ENCODE peak calls at places on chromosomes 7 and 10, in five cellular contexts. T is astrocyte of the spinal cord, Y is cardiac muscle cell, H is pancreas, Q is fibroblast of lung. G is an unnamed sample.

GRCh38 chr10:22251751-22252285 is 34.0 kb upstream of the EBLN1 start:
- DNase-seq in Q (peak; percentile 59), Y (peak; percentile 30), H (peak; percentile 27), T (peak; percentile 66), G (no peak)

GRCh38 chr7:74507538-74508319 is 54.0 kb downstream of the GTF2IRD1 start:
- DNase-seq in H (no peak), Y (no peak), T (no peak), Q (no peak), G (no peak)

GRCh38 chr10:47051741-47052238 is 140.6 kb downstream of the PTPN20 start:
- DNase-seq in Y (no peak), Q (no peak), T (no peak), H (no peak), G (no peak)

GRCh38 chr10:11782793-11783557 is 40.2 kb upstream of the PROSER2 start:
- DNase-seq in Q (peak; percentile 70), H (no peak), T (peak; percentile 71), Y (peak; percentile 77), G (peak; percentile 23)

GRCh38 chr10:97805096-97805879 is 33.5 kb upstream of the SFRP5 start:
- DNase-seq in T (no peak), Q (no peak), Y (no peak), H (no peak), G (no peak)

GRCh38 chr10:84329094-84329611 is 764 bp downstream of the CCSER2 start:
- DNase-seq in Y (peak; percentile 32), T (peak; percentile 63), Q (peak; percentile 51), H (no peak), G (no peak)

GRCh38 chr7:43700059-43700501 is 29.2 kb downstream of the COA1 start:
- DNase-seq in T (peak; percentile 82), Q (peak; percentile 89), H (no peak), Y (peak; percentile 50), G (peak; percentile 19)

GRCh38 chr10:52213511-52213831 is 100.6 kb upstream of the DKK1 start:
- DNase-seq in T (peak; percentile 42), Y (peak; percentile 26), H (peak; percentile 23), Q (peak; percentile 61), G (no peak)

GRCh38 chr10:95290446-95290800 is 380 bp downstream of the PDLIM1 start:
- DNase-seq in Q (no peak), Y (peak; percentile 47), H (no peak), T (no peak), G (no peak)

GRCh38 chr10:131942455-131942854 is 39.3 kb downstream of the BNIP3 start:
- DNase-seq in H (peak; percentile 3), Q (no peak), T (no peak), Y (no peak), G (no peak)

GRCh38 chr10:22137542-22137941 is 80.3 kb downstream of the EBLN1 start:
- DNase-seq in H (no peak), Y (no peak), Q (no peak), T (no peak), G (no peak)

GRCh38 chr7:133479456-133480097 is 226.7 kb downstream of the EXOC4 start:
- DNase-seq in Q (no peak), Y (no peak), H (no peak), T (no peak), G (no peak)

GRCh38 chr7:47370461-47371042 is 211.4 kb downstream of the TNS3 start:
- DNase-seq in Q (no peak), H (no peak), Y (no peak), T (no peak), G (no peak)

GRCh38 chr7:80833289-80834104 is 85.4 kb downstream of the SEMA3C start:
- DNase-seq in Y (no peak), Q (peak; percentile 48), H (no peak), T (peak; percentile 84), G (no peak)

GRCh38 chr10:96309631-96310358 is 5.6 kb downstream of the DNTT start:
- DNase-seq in H (no peak), T (no peak), Q (no peak), Y (no peak), G (no peak)

GRCh38 chr7:144085978-144086377 is at the start of gene OR2A12:
- DNase-seq in T (no peak), Q (no peak), Y (no peak), H (no peak), G (no peak)

GRCh38 chr10:71970331-71970730 is 6.1 kb downstream of the CHST3 start:
- DNase-seq in Y (peak; percentile 43), T (peak; percentile 37), Q (no peak), H (no peak), G (peak; percentile 65)

GRCh38 chr10:13794982-13795381 is 208.2 kb downstream of the PRPF18 start:
- DNase-seq in Y (no peak), Q (no peak), H (no peak), T (no peak), G (no peak)

GRCh38 chr10:71568896-71569492 is 150.6 kb downstream of the C10orf105 start:
- DNase-seq in H (no peak), T (no peak), Y (no peak), Q (no peak), G (no peak)

GRCh38 chr7:149071641-149072437 is 18.7 kb downstream of the ZNF786 start:
- DNase-seq in H (no peak), T (no peak), Q (peak; percentile 4), Y (peak; percentile 58), G (no peak)

GRCh38 chr7:11228515-11228914 is 254.8 kb downstream of the PHF14 start:
- DNase-seq in T (peak; percentile 22), H (peak; percentile 31), Q (peak; percentile 81), Y (no peak), G (peak; percentile 94)

GRCh38 chr10:132942740-132943554 is 577 bp upstream of the CFAP46 start:
- DNase-seq in T (no peak), Y (no peak), Q (peak; percentile 22), H (no peak), G (no peak)

GRCh38 chr7:149813254-149814035 is 24.7 kb upstream of the ZNF862 start:
- DNase-seq in Q (no peak), T (no peak), Y (no peak), H (no peak), G (no peak)

GRCh38 chr7:155467846-155468821 is 10.2 kb downstream of the EN2 start:
- DNase-seq in T (no peak), Q (no peak), Y (no peak), H (no peak), G (no peak)

GRCh38 chr10:121002586-121003205 is 151.5 kb downstream of the WDR11 start:
- DNase-seq in T (no peak), H (no peak), Y (no peak), Q (no peak), G (peak; percentile 1)

GRCh38 chr7:34130558-34131285 is 225.4 kb downstream of the BMPER start:
- DNase-seq in T (no peak), Y (no peak), H (no peak), Q (no peak), G (peak; percentile 31)

GRCh38 chr7:134873253-134873652 is 93.8 kb downstream of the CALD1 start:
- DNase-seq in Y (no peak), H (no peak), Q (peak; percentile 63), T (no peak), G (no peak)

GRCh38 chr7:134879815-134880475 is 100.5 kb downstream of the CALD1 start:
- DNase-seq in H (no peak), Y (no peak), T (no peak), Q (no peak), G (no peak)

GRCh38 chr7:134874407-134874806 is 95.0 kb downstream of the CALD1 start:
- DNase-seq in Q (no peak), T (no peak), Y (no peak), H (no peak), G (no peak)

GRCh38 chr7:134878731-134879295 is 99.4 kb downstream of the CALD1 start:
- DNase-seq in T (no peak), Y (no peak), Q (no peak), H (no peak), G (no peak)

DNA sequence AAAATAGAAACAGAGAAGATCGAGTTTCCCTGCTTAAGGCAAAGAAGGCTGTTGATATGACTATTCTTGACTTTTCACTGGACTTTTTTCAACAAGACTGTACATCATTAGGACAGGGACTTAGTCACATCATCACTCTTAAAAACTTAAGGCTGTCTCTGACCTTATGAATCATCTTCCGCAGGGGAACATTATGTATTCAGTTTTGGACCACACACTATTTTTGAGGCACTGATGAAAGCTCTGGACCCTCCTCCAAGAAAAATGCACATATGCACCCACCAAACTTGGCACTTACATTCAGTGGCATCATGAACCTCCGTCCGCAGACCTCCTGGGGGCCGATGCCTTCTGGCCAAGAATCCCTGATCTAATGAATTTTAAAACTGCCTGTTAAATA is 96.4 kb downstream of the CALD1 start:
- DNase-seq in Q (peak; percentile 73), Y (no peak), T (peak; percentile 73), H (no peak), G (no peak)
- H3K4me3 ChIP-seq in Q (no peak overlapping the region), Y (no peak overlapping the region), T (no peak overlapping the region), H (no peak overlapping the region), G (no peak overlapping the region)

GRCh38 chr10:49654036-49654693 is 25.3 kb upstream of the C10orf53 start:
- DNase-seq in Y (no peak), T (no peak), H (peak; percentile 0), Q (no peak), G (no peak)
- TF ChIP-seq CTCF in Y (no peak), T (no peak), H (no peak), Q (no peak), G (no peak)

DNA sequence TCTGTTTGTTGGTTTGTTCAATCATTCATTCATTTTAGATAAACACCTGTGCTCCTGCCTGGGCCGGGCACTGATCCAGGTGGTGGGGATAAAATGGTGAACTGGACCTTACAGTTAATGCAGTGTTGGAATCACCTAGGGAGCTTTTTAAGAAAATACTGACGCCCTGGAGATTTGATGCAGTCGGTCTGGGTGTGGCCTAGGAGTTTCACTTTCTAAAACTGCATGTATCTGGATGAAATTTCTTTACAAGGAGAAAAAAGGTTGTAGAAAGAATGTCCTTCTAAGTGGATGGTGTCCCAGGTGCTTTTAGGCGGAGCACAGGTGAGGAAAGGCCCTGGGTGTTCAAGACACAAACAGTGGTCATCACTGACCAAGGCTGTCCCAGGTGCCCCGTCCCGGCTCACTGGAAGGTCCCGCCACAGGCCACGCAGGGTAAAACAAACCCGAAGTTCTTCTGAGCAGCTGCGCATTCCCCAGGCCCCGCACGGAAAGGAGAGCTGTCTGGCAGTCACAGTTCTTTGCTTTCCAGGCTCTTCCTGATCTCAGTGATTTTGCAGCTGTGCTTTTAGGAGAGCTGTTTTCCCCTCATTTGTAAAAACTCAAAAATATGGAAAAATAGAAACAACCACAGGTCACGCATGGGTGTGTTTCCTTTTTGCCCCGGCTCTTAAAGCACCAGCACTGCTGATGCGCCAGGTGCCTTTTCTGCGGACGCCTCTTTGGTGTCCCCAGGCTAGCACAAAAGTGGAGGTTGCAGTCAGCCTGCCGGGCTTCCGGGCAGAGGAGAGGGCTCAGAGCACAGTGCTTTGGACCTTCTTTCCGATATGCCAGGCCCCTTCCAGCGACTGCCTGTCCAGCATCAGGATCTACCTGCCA is 161.9 kb downstream of the GRK5 start:
- DNase-seq in T (no peak), Q (no peak), H (no peak), Y (no peak), G (no peak)
- H3K4me3 ChIP-seq in T (no peak overlapping the region), Q (peak overlapping the region; percentile 3), H (no peak overlapping the region), Y (no peak overlapping the region), G (no peak overlapping the region)

DNA sequence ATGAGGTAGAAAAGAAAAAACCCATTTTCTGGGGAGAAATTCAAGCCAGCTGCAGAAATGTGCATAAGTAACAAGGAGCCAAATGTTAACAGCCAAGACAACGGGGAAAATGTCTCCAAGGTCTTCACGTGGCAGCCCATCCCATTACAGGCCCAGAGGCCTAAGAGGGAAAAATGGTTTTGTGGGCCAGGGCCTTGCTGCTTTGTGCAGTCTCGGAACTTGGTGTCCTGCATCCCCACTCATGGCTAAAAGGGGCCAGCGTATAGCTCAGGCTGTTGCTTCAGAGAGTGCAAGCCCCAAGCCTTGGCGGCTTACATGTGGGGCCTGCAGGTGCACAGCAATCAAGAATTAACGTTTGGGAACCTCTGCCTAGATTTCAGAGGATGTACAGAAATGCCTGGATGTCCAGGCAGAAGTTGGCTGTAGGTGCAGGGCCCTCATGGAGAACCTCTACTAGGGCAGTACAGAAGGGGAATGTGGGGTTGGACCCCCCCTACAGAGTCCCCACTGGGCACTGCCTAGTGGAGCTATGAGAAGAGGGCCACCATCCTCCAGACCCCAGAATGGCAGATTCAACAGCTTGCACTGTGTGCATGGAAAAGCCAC is 9.0 kb downstream of the ORC5 start:
- DNase-seq in T (no peak), H (no peak), Y (no peak), Q (no peak), G (no peak)
- TF ChIP-seq CTCF in T (no peak), H (no peak), Y (no peak), Q (no peak), G (no peak)